ENCODE peak calls at places on chromosomes 16 and 17, in four cellular contexts. One of them, this sample, is unnamed.

GRCh38 chr17:61878520-61878919 is 15.2 kb upstream of the BRIP1 start:
- DNase-seq in K562: no peak
- DNase-seq in HL-60: no peak
- DNase-seq in GM12878: no peak
- DNase-seq in this sample: no peak

GRCh38 chr17:67865438-67865837 is 40.1 kb downstream of the BPTF start:
- DNase-seq in K562: no peak
- DNase-seq in HL-60: no peak
- DNase-seq in GM12878: no peak
- DNase-seq in this sample: no peak

GRCh38 chr16:85215478-85216120 is 103.3 kb upstream of the CIBAR2 start:
- DNase-seq in K562: no peak
- DNase-seq in HL-60: no peak
- DNase-seq in GM12878: no peak
- DNase-seq in this sample: no peak

GRCh38 chr16:19717319-19717718 is 708 bp downstream of the KNOP1 start:
- DNase-seq in K562: no peak
- DNase-seq in HL-60: peak; percentile 4
- DNase-seq in GM12878: no peak
- DNase-seq in this sample: no peak

GRCh38 chr16:29702307-29702706 is 23.3 kb downstream of the QPRT start:
- DNase-seq in K562: no peak
- DNase-seq in HL-60: no peak
- DNase-seq in GM12878: peak; percentile 35
- DNase-seq in this sample: no peak

GRCh38 chr17:78629436-78629995 is 52.3 kb upstream of the DNAH17 start:
- DNase-seq in K562: no peak
- DNase-seq in HL-60: no peak
- DNase-seq in GM12878: no peak
- DNase-seq in this sample: no peak

GRCh38 chr17:33498069-33498468 is 205.0 kb upstream of the ASIC2 start:
- DNase-seq in K562: no peak
- DNase-seq in HL-60: no peak
- DNase-seq in GM12878: no peak
- DNase-seq in this sample: no peak

GRCh38 chr17:50310455-50311111 is 35.3 kb upstream of the XYLT2 start:
- DNase-seq in K562: no peak
- DNase-seq in HL-60: no peak
- DNase-seq in GM12878: no peak
- DNase-seq in this sample: no peak

GRCh38 chr17:70608193-70608592 is 438.9 kb downstream of the KCNJ2 start:
- DNase-seq in K562: no peak
- DNase-seq in HL-60: no peak
- DNase-seq in GM12878: no peak
- DNase-seq in this sample: no peak
- TF ChIP-seq SPI1 in K562: no peak
- TF ChIP-seq SPI1 in HL-60: no peak
- TF ChIP-seq SPI1 in GM12878: no peak
- TF ChIP-seq SPI1 in this sample: no peak

GRCh38 chr16:49068224-49068623 is 213.4 kb downstream of the CBLN1 start:
- DNase-seq in K562: no peak
- DNase-seq in HL-60: no peak
- DNase-seq in GM12878: no peak
- DNase-seq in this sample: no peak

GRCh38 chr16:49067776-49068175 is 213.9 kb downstream of the CBLN1 start:
- DNase-seq in K562: no peak
- DNase-seq in HL-60: no peak
- DNase-seq in GM12878: no peak
- DNase-seq in this sample: no peak
- TF ChIP-seq SPI1 in K562: no peak
- TF ChIP-seq SPI1 in HL-60: no peak
- TF ChIP-seq SPI1 in GM12878: no peak
- TF ChIP-seq SPI1 in this sample: no peak

GRCh38 chr16:89924298-89924924 is 1.3 kb downstream of the TUBB3 start:
- DNase-seq in K562: peak; percentile 46
- DNase-seq in HL-60: peak; percentile 7
- DNase-seq in GM12878: no peak
- DNase-seq in this sample: no peak

GRCh38 chr16:89921699-89922476 is 1.3 kb upstream of the TUBB3 start:
- DNase-seq in K562: peak; percentile 76
- DNase-seq in HL-60: no peak
- DNase-seq in GM12878: no peak
- DNase-seq in this sample: no peak

GRCh38 chr16:89923640-89924297 is 627 bp downstream of the TUBB3 start:
- DNase-seq in K562: no peak
- DNase-seq in HL-60: no peak
- DNase-seq in GM12878: no peak
- DNase-seq in this sample: no peak

GRCh38 chr16:89922477-89922883 is 662 bp upstream of the TUBB3 start:
- DNase-seq in K562: peak; percentile 53
- DNase-seq in HL-60: no peak
- DNase-seq in GM12878: no peak
- DNase-seq in this sample: no peak

GRCh38 chr16:89922884-89923639 is at the start of gene TUBB3:
- DNase-seq in K562: peak; percentile 92
- DNase-seq in HL-60: no peak
- DNase-seq in GM12878: no peak
- DNase-seq in this sample: peak; percentile 81
- TF ChIP-seq SPI1 in K562: no peak
- TF ChIP-seq SPI1 in HL-60: no peak
- TF ChIP-seq SPI1 in GM12878: no peak
- TF ChIP-seq SPI1 in this sample: no peak

GRCh38 chr17:34892864-34893263 is 68.4 kb downstream of the CCT6B start:
- DNase-seq in K562: peak; percentile 60
- DNase-seq in HL-60: peak; percentile 32
- DNase-seq in GM12878: no peak
- DNase-seq in this sample: peak; percentile 37
- TF ChIP-seq SPI1 in K562: no peak
- TF ChIP-seq SPI1 in HL-60: no peak
- TF ChIP-seq SPI1 in GM12878: no peak
- TF ChIP-seq SPI1 in this sample: no peak

GRCh38 chr16:75216127-75216526 is 2.7 kb upstream of the CTRB1 start:
- DNase-seq in K562: no peak
- DNase-seq in HL-60: no peak
- DNase-seq in GM12878: no peak
- DNase-seq in this sample: no peak
- TF ChIP-seq SPI1 in K562: no peak
- TF ChIP-seq SPI1 in HL-60: no peak
- TF ChIP-seq SPI1 in GM12878: no peak
- TF ChIP-seq SPI1 in this sample: no peak

GRCh38 chr17:40765657-40766056 is 6.3 kb downstream of the KRT26 start:
- DNase-seq in K562: no peak
- DNase-seq in HL-60: no peak
- DNase-seq in GM12878: no peak
- DNase-seq in this sample: no peak
- TF ChIP-seq SPI1 in K562: no peak
- TF ChIP-seq SPI1 in HL-60: no peak
- TF ChIP-seq SPI1 in GM12878: no peak
- TF ChIP-seq SPI1 in this sample: no peak

DNA sequence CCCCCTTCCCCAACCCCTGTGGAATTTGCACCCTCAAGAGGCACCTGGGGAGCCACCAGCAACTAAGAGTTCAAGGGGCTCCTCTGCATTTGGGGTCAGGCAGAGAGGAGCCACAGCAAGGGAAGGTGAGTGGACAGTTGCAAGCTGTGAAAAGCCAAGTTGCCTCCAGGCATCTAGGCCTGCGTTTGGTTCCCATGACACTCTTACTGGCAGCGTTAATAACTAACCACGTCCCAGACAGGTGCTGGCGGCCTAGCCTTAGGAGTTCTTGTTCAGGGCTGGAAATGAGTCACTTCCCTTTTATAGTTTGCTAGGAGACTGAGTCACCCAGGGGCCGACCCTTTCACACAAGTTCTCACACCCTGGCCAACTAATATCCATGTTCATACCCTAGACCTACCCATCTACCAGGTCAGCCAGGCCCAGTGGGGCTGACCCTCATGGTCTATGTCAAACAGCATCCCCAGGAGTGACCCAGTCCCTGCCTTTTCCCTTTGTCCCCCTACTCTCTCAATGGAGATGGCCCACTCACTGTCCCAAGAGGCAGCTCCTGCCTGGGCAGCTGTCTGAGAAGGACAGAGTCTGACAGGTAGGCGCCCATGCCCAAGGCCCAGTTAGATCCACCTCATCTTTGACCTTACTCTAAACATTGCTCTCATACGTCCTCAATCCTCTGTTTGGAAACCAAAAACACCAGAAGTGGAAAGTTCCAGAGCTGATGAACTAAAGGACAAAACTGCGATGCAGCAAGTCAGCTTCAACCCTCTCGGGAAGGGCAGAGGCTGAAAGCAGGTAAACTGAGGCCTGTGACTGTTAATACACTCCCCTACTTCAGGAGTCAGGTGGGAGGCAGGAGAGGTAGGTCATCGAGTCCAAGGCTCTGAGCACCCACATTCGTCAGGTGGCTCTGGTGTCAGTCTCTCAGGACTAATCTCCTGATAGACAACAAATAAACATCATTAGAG is 300.6 kb downstream of the SOX9 start:
- DNase-seq in K562: no peak
- DNase-seq in HL-60: no peak
- DNase-seq in GM12878: peak; percentile 94
- DNase-seq in this sample: peak; percentile 61
- TF ChIP-seq SPI1 in K562: peak; percentile 26
- TF ChIP-seq SPI1 in HL-60: no peak
- TF ChIP-seq SPI1 in GM12878: peak; percentile 97
- TF ChIP-seq SPI1 in this sample: peak; percentile 97

DNA sequence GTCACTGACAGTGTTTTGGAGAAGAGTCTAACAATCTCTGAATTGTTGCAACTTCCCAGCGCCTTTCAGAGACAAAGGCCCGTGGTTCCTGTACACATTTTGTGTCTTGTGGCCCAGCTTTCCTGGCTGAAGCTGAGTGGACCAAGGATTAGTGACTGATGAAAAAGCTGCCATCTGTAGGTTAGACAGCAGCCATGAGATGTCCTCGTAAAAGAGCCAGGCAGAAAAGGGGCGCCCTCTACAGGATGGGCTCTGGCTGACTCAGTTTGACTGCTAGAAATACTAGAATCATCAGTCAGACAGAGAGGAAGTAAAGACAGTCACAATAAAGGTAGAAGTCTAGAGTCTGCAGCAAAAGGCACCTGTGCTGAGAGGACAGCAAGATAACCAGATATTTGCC is 26.5 kb upstream of the NF1 start:
- DNase-seq in K562: peak; percentile 46
- DNase-seq in HL-60: peak; percentile 75
- DNase-seq in GM12878: no peak
- DNase-seq in this sample: no peak
- TF ChIP-seq SPI1 in K562: no peak
- TF ChIP-seq SPI1 in HL-60: peak; percentile 45
- TF ChIP-seq SPI1 in GM12878: peak; percentile 17
- TF ChIP-seq SPI1 in this sample: peak; percentile 37

GRCh38 chr16:50354629-50355456 is 13.9 kb downstream of the BRD7 start:
- DNase-seq in K562: peak; percentile 34
- DNase-seq in HL-60: no peak
- DNase-seq in GM12878: no peak
- DNase-seq in this sample: no peak
- TF ChIP-seq SPI1 in K562: no peak
- TF ChIP-seq SPI1 in HL-60: no peak
- TF ChIP-seq SPI1 in GM12878: no peak
- TF ChIP-seq SPI1 in this sample: no peak